ENCODE peak calls at places on chromosomes 7 and 10, in five cellular contexts. One of them, this sample, is unnamed.
A peak's percentile ranks its signal among the peaks of the same experiment; 100 is the strongest.

GRCh38 chr7:139669106-139670061 is 108.4 kb downstream of the HIPK2 start:
- DNase-seq in A549: no peak
- DNase-seq in fibroblast of mammary gland: no peak
- DNase-seq in endodermal cell: no peak
- DNase-seq in GM12865: peak; percentile 47
- DNase-seq in this sample: peak; percentile 76

GRCh38 chr10:26841733-26842317 is 18.9 kb downstream of the ABI1 start:
- DNase-seq in fibroblast of mammary gland: no peak
- DNase-seq in A549: no peak
- DNase-seq in GM12865: no peak
- DNase-seq in endodermal cell: no peak
- DNase-seq in this sample: peak; percentile 28

GRCh38 chr10:24457661-24458318 is 248.9 kb downstream of the KIAA1217 start:
- DNase-seq in endodermal cell: no peak
- DNase-seq in A549: peak; percentile 26
- DNase-seq in GM12865: no peak
- DNase-seq in fibroblast of mammary gland: peak; percentile 68
- DNase-seq in this sample: no peak

GRCh38 chr7:158863611-158864506 is 7.5 kb downstream of the DYNC2I1 start:
- DNase-seq in GM12865: peak; percentile 67
- DNase-seq in fibroblast of mammary gland: peak; percentile 53
- DNase-seq in A549: peak; percentile 73
- DNase-seq in endodermal cell: peak; percentile 70
- DNase-seq in this sample: peak; percentile 82

GRCh38 chr10:84540617-84541288 is 212.4 kb downstream of the CCSER2 start:
- DNase-seq in A549: peak; percentile 53
- DNase-seq in GM12865: peak; percentile 59
- DNase-seq in endodermal cell: peak; percentile 95
- DNase-seq in fibroblast of mammary gland: peak; percentile 55
- DNase-seq in this sample: peak; percentile 76

GRCh38 chr7:128858380-128859231 is 4.0 kb upstream of the ATP6V1F start:
- DNase-seq in endodermal cell: no peak
- DNase-seq in A549: no peak
- DNase-seq in GM12865: no peak
- DNase-seq in fibroblast of mammary gland: no peak
- DNase-seq in this sample: no peak

GRCh38 chr7:137626469-137627067 is 220.2 kb downstream of the DGKI start:
- DNase-seq in endodermal cell: peak; percentile 92
- DNase-seq in A549: peak; percentile 27
- DNase-seq in fibroblast of mammary gland: peak; percentile 54
- DNase-seq in GM12865: peak; percentile 64
- DNase-seq in this sample: peak; percentile 56

GRCh38 chr7:129561677-129562424 is 49.7 kb upstream of the NRF1 start:
- DNase-seq in fibroblast of mammary gland: no peak
- DNase-seq in A549: no peak
- DNase-seq in endodermal cell: peak; percentile 75
- DNase-seq in GM12865: no peak
- DNase-seq in this sample: no peak

GRCh38 chr7:134660961-134661376 is 14.3 kb downstream of the BPGM start:
- DNase-seq in fibroblast of mammary gland: peak; percentile 65
- DNase-seq in endodermal cell: no peak
- DNase-seq in A549: no peak
- DNase-seq in GM12865: no peak
- DNase-seq in this sample: no peak

GRCh38 chr7:65731562-65732035 is 141.3 kb upstream of the VKORC1L1 start:
- DNase-seq in fibroblast of mammary gland: no peak
- DNase-seq in A549: no peak
- DNase-seq in endodermal cell: peak; percentile 83
- DNase-seq in GM12865: no peak
- DNase-seq in this sample: peak; percentile 33

GRCh38 chr7:123346771-123347170 is 147.0 kb upstream of the SLC13A1 start:
- DNase-seq in A549: no peak
- DNase-seq in endodermal cell: no peak
- DNase-seq in fibroblast of mammary gland: no peak
- DNase-seq in GM12865: no peak
- DNase-seq in this sample: no peak

GRCh38 chr7:124171068-124171467 is 138.2 kb upstream of the TMEM229A start:
- DNase-seq in A549: peak; percentile 14
- DNase-seq in endodermal cell: peak; percentile 60
- DNase-seq in GM12865: peak; percentile 15
- DNase-seq in fibroblast of mammary gland: no peak
- DNase-seq in this sample: peak; percentile 2

GRCh38 chr7:1956611-1957470 is 275.9 kb downstream of the MAD1L1 start:
- DNase-seq in GM12865: no peak
- DNase-seq in endodermal cell: no peak
- DNase-seq in fibroblast of mammary gland: no peak
- DNase-seq in A549: no peak
- DNase-seq in this sample: no peak

GRCh38 chr7:114988755-114989154 is 66.9 kb downstream of the MDFIC start:
- DNase-seq in fibroblast of mammary gland: peak; percentile 87
- DNase-seq in endodermal cell: no peak
- DNase-seq in A549: peak; percentile 53
- DNase-seq in GM12865: no peak
- DNase-seq in this sample: no peak

GRCh38 chr10:101938316-101939272 is 95.0 kb upstream of the KCNIP2 start:
- DNase-seq in endodermal cell: no peak
- DNase-seq in GM12865: no peak
- DNase-seq in A549: peak; percentile 31
- DNase-seq in fibroblast of mammary gland: peak; percentile 89
- DNase-seq in this sample: no peak

GRCh38 chr10:9823268-9823930 is 1194.3 kb upstream of the CELF2 start:
- DNase-seq in endodermal cell: no peak
- DNase-seq in GM12865: no peak
- DNase-seq in fibroblast of mammary gland: peak; percentile 25
- DNase-seq in A549: no peak
- DNase-seq in this sample: no peak

DNA sequence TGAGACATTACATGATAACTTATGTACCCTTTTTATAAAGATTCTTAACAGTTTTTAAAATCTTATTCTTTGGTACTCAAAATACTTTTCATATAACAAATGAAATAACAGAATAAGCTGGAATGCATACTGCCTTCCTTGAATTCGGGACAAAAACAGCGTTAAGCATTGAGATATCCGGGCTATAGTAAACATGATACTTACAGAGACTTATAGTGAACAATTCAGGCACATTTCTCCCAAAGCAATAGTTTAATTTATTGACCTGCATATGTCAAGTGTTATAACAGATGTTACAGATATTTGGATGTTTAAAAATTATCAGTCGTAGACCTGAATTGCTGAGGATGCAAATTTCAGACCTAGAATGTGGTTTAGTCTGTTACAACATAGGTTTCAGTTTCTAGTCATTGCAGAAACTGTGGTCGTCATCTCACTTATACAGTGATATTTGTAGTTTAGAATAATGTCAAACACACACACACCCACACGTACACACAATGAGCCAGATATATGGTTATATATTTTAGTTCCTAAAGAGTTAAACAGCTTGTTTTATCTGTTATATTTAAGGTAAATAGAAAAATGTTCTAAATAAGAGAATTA is 85.1 kb downstream of the VTI1A start:
- DNase-seq in A549: no peak
- DNase-seq in endodermal cell: no peak
- DNase-seq in GM12865: peak; percentile 74
- DNase-seq in fibroblast of mammary gland: peak; percentile 68
- DNase-seq in this sample: peak; percentile 58
- TF ChIP-seq CTCF in A549: no peak
- TF ChIP-seq CTCF in endodermal cell: no peak
- TF ChIP-seq CTCF in GM12865: no peak
- TF ChIP-seq CTCF in fibroblast of mammary gland: no peak
- TF ChIP-seq CTCF in this sample: no peak

GRCh38 chr7:17915796-17916195 is 24.5 kb downstream of the SNX13 start:
- DNase-seq in GM12865: no peak
- DNase-seq in endodermal cell: no peak
- DNase-seq in A549: no peak
- DNase-seq in fibroblast of mammary gland: no peak
- DNase-seq in this sample: no peak
- TF ChIP-seq CTCF in GM12865: no peak
- TF ChIP-seq CTCF in endodermal cell: no peak
- TF ChIP-seq CTCF in A549: no peak
- TF ChIP-seq CTCF in fibroblast of mammary gland: no peak
- TF ChIP-seq CTCF in this sample: no peak

GRCh38 chr7:4641667-4642467 is 40.2 kb upstream of the FOXK1 start:
- DNase-seq in fibroblast of mammary gland: peak; percentile 89
- DNase-seq in endodermal cell: peak; percentile 97
- DNase-seq in A549: peak; percentile 96
- DNase-seq in GM12865: peak; percentile 97
- DNase-seq in this sample: peak; percentile 97
- TF ChIP-seq CTCF in fibroblast of mammary gland: no peak
- TF ChIP-seq CTCF in endodermal cell: peak; percentile 63
- TF ChIP-seq CTCF in A549: peak; percentile 65
- TF ChIP-seq CTCF in GM12865: peak; percentile 49
- TF ChIP-seq CTCF in this sample: no peak

GRCh38 chr7:132249591-132249971 is 326.7 kb downstream of the PLXNA4 start:
- DNase-seq in fibroblast of mammary gland: no peak
- DNase-seq in A549: peak; percentile 59
- DNase-seq in GM12865: peak; percentile 6
- DNase-seq in endodermal cell: peak; percentile 82
- DNase-seq in this sample: peak; percentile 2
- TF ChIP-seq CTCF in fibroblast of mammary gland: peak; percentile 3
- TF ChIP-seq CTCF in A549: peak; percentile 48
- TF ChIP-seq CTCF in GM12865: no peak
- TF ChIP-seq CTCF in endodermal cell: peak; percentile 78
- TF ChIP-seq CTCF in this sample: no peak

GRCh38 chr10:112874982-112875381 is 75.1 kb upstream of the TCF7L2 start:
- DNase-seq in fibroblast of mammary gland: no peak
- DNase-seq in endodermal cell: no peak
- DNase-seq in A549: no peak
- DNase-seq in GM12865: no peak
- DNase-seq in this sample: no peak

GRCh38 chr10:112875474-112876267 is 74.4 kb upstream of the TCF7L2 start:
- DNase-seq in endodermal cell: no peak
- DNase-seq in fibroblast of mammary gland: peak; percentile 82
- DNase-seq in A549: peak; percentile 78
- DNase-seq in GM12865: peak; percentile 9
- DNase-seq in this sample: peak; percentile 11

GRCh38 chr10:112871021-112871420 is 79.0 kb upstream of the TCF7L2 start:
- DNase-seq in endodermal cell: no peak
- DNase-seq in fibroblast of mammary gland: no peak
- DNase-seq in A549: no peak
- DNase-seq in GM12865: no peak
- DNase-seq in this sample: no peak

GRCh38 chr10:112873541-112873940 is 76.5 kb upstream of the TCF7L2 start:
- DNase-seq in endodermal cell: no peak
- DNase-seq in fibroblast of mammary gland: no peak
- DNase-seq in A549: no peak
- DNase-seq in GM12865: no peak
- DNase-seq in this sample: no peak

GRCh38 chr10:112872728-112873127 is 77.3 kb upstream of the TCF7L2 start:
- DNase-seq in GM12865: no peak
- DNase-seq in fibroblast of mammary gland: peak; percentile 25
- DNase-seq in A549: peak; percentile 57
- DNase-seq in endodermal cell: peak; percentile 66
- DNase-seq in this sample: no peak
- TF ChIP-seq CTCF in GM12865: peak; percentile 25
- TF ChIP-seq CTCF in fibroblast of mammary gland: peak; percentile 57
- TF ChIP-seq CTCF in A549: no peak
- TF ChIP-seq CTCF in endodermal cell: peak; percentile 70
- TF ChIP-seq CTCF in this sample: peak; percentile 13

GRCh38 chr7:116673504-116673865 is 1.5 kb downstream of the MET start:
- DNase-seq in GM12865: no peak
- DNase-seq in A549: no peak
- DNase-seq in endodermal cell: no peak
- DNase-seq in fibroblast of mammary gland: no peak
- DNase-seq in this sample: no peak

GRCh38 chr7:116671111-116671510 is 885 bp upstream of the MET start:
- DNase-seq in endodermal cell: no peak
- DNase-seq in fibroblast of mammary gland: no peak
- DNase-seq in A549: no peak
- DNase-seq in GM12865: no peak
- DNase-seq in this sample: no peak

GRCh38 chr7:116672596-116673503 is 854 bp downstream of the MET start:
- DNase-seq in endodermal cell: peak; percentile 67
- DNase-seq in fibroblast of mammary gland: peak; percentile 57
- DNase-seq in GM12865: no peak
- DNase-seq in A549: peak; percentile 48
- DNase-seq in this sample: no peak

GRCh38 chr7:116670409-116671036 is 1.5 kb upstream of the MET start:
- DNase-seq in endodermal cell: no peak
- DNase-seq in A549: no peak
- DNase-seq in fibroblast of mammary gland: no peak
- DNase-seq in GM12865: no peak
- DNase-seq in this sample: no peak

DNA sequence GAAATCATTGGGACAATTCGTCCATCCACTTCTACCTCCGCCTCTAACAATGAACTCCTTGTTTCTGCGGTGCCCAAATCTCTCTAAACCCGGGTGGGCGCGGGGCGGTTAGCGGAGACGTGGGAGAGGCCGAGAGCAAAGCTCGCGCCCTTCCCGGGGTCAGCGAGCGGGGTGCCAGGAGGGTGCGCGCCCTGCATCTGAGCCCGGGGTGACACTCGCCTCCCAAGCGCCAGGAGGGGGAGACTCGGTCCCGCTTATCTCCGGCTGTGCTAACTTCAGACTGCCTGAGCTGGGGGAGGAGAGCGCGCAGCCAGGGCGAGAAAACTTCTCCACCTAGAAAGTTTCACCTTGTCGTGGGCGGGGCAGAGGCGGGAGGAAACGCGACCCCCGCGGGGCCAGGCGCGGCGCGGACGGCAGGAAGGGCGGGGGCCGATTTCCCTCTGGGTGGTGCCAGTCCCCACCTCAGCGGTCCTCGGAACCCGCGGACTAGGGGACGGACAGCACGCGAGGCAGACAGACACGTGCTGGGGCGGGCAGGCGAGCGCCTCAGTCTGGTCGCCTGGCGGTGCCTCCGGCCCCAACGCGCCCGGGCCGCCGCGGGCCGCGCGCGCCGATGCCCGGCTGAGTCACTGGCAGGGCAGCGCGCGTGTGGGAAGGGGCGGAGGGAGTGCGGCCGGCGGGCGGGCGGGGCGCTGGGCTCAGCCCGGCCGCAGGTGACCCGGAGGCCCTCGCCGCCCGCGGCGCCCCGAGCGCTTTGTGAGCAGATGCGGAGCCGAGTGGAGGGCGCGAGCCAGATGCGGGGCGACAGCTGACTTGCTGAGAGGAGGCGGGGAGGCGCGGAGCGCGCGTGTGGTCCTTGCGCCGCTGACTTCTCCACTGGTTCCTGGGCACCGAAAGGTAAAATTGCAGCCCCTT is at the start of gene MET:
- DNase-seq in fibroblast of mammary gland: peak; percentile 75
- DNase-seq in GM12865: peak; percentile 78
- DNase-seq in endodermal cell: peak; percentile 90
- DNase-seq in A549: peak; percentile 94
- DNase-seq in this sample: peak; percentile 74
- TF ChIP-seq CTCF in fibroblast of mammary gland: peak; percentile 59
- TF ChIP-seq CTCF in GM12865: peak; percentile 59
- TF ChIP-seq CTCF in endodermal cell: peak; percentile 67
- TF ChIP-seq CTCF in A549: peak; percentile 84
- TF ChIP-seq CTCF in this sample: no peak

This sample was measured in activated CD8-positive, alpha-beta T cell treated with anti-CD3 and anti-CD28 coated beads for 36 hours.